ENCODE peak calls at places on chromosomes 6 and 20, in five cellular contexts. E, C, D, J and G are unnamed samples.

GRCh38 chr6:163806761-163807499 is 392.4 kb downstream of the QKI start:
- DNase-seq in E (no peak), C (no peak), D (peak; percentile 40), J (peak; percentile 25), G (no peak)

GRCh38 chr6:110360671-110361070 is 2.5 kb upstream of the METTL24 start:
- DNase-seq in E (no peak), C (no peak), D (no peak), J (no peak), G (no peak)

GRCh38 chr6:18742406-18742805 is 355.3 kb downstream of the RNF144B start:
- DNase-seq in E (no peak), C (no peak), D (peak; percentile 40), J (no peak), G (no peak)

GRCh38 chr6:14037402-14038277 is 79.9 kb upstream of the CD83 start:
- DNase-seq in E (no peak), C (no peak), D (peak; percentile 85), J (peak; percentile 80), G (no peak)

GRCh38 chr6:30770164-30770563 is 25.8 kb upstream of the IER3 start:
- DNase-seq in E (no peak), C (no peak), D (peak; percentile 30), J (peak; percentile 57), G (no peak)

GRCh38 chr6:46893648-46894047 is 28.1 kb downstream of the ADGRF5 start:
- DNase-seq in E (no peak), C (no peak), D (no peak), J (no peak), G (no peak)

GRCh38 chr6:107803957-107804356 is 20.2 kb downstream of the SCML4 start:
- DNase-seq in E (no peak), C (no peak), D (no peak), J (no peak), G (peak; percentile 9)

GRCh38 chr6:87001494-87001893 is 64.2 kb downstream of the HTR1E start:
- DNase-seq in E (no peak), C (no peak), D (no peak), J (no peak), G (no peak)

GRCh38 chr6:156791261-156791850 is 14.2 kb downstream of the ARID1B start:
- DNase-seq in E (no peak), C (no peak), D (peak; percentile 70), J (peak; percentile 52), G (peak; percentile 20)

GRCh38 chr6:48611332-48611731 is 500.3 kb upstream of the PTCHD4 start:
- DNase-seq in E (no peak), C (no peak), D (peak; percentile 78), J (peak; percentile 46), G (no peak)

GRCh38 chr20:1826046-1826445 is 69.2 kb upstream of the SIRPA start:
- DNase-seq in E (no peak), C (no peak), D (no peak), J (no peak), G (no peak)

GRCh38 chr20:22862645-22863230 is 172.4 kb upstream of the SSTR4 start:
- DNase-seq in E (no peak), C (no peak), D (no peak), J (no peak), G (no peak)
- TF ChIP-seq CTCF in E (peak; percentile 4), C (no peak), D (no peak), J (no peak), G (peak; percentile 37)

DNA sequence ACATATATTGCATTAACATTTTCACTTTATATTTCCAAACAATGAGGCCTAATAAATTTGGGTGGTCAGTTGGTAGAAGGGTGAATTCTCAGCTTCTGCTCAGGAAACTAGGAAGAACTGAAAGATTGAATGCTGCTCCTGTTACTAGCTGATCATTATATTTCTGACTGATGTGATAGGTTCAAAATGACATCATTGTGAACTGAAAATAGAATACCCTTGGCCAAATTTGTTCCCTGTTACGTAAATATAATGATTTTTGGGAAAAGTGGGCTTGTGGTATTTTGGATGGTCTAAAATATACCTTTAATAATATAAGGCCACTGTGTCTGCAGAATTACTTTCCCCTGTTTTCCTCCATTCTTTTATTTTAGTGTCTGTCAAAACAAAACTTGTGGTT is 2.8 kb downstream of the UST start:
- DNase-seq in E (no peak), C (no peak), D (no peak), J (no peak), G (no peak)
- H3K9ac ChIP-seq in E (no peak overlapping the region), C (no peak overlapping the region), D (no peak overlapping the region), J (no peak overlapping the region), G (no peak overlapping the region)

GRCh38 chr6:32623693-32624092 is 13.5 kb upstream of the HLA-DQA1 start:
- DNase-seq in E (no peak), C (no peak), D (no peak), J (no peak), G (no peak)

GRCh38 chr6:32625137-32625536 is 12.1 kb upstream of the HLA-DQA1 start:
- DNase-seq in E (no peak), C (no peak), D (no peak), J (no peak), G (no peak)

GRCh38 chr6:32624565-32624964 is 12.6 kb upstream of the HLA-DQA1 start:
- DNase-seq in E (no peak), C (no peak), D (no peak), J (no peak), G (no peak)

GRCh38 chr6:32621372-32621771 is 15.8 kb upstream of the HLA-DQA1 start:
- DNase-seq in E (no peak), C (no peak), D (no peak), J (no peak), G (no peak)

DNA sequence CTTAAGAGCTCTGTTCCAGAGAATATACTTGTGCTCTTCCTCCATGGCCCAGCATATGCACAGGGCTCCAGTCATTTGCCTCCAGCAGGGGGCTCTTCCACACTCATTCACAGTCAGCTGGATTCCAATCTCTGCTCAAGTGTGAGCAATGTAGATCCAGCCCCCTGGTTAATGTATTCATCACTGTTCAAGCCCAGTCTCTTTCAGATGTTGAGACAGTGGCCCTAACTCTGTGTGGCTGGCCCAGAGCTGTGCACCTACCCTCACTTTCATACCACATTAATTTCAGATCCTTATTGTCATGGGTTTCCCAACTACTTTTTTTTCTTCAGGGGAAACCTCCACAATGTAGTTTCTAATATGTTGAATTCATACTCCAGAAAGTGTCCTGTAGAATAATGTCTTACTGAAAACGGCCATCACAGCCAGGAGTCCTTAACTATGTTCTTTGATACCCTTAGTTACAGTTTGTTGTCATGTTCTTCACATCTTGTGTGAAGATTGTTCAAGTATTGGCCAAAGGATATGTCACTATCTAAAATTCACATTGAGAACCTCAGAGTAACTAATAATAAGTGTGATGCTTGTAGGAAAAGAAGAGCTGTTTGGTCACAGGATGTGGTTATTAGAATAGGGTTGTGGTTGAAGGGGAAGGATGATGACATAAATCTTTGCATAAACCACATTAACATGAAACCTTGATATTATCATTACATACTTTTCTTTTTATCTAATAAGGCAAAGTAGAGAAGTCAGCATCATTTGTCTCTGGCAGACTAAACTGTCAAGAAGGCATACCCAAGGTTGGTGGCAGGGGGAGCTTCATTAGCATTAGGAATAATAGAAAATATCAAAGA is 14.4 kb upstream of the HLA-DQA1 start:
- DNase-seq in E (peak; percentile 56), C (peak; percentile 22), D (no peak), J (peak; percentile 28), G (peak; percentile 88)
- TF ChIP-seq CTCF in E (peak; percentile 68), C (no peak), D (peak; percentile 40), J (peak; percentile 22), G (peak; percentile 88)

GRCh38 chr20:50981714-50982048 is 23.1 kb downstream of the MOCS3 start:
- DNase-seq in E (no peak), C (no peak), D (no peak), J (no peak), G (no peak)
- H3K9ac ChIP-seq in E (no peak overlapping the region), C (no peak overlapping the region), D (no peak overlapping the region), J (no peak overlapping the region), G (no peak overlapping the region)

GRCh38 chr6:119620846-119621570 is 271.4 kb upstream of the MAN1A1 start:
- DNase-seq in E (no peak), C (no peak), D (peak; percentile 85), J (peak; percentile 88), G (no peak)
- TF ChIP-seq CTCF in E (no peak), C (no peak), D (no peak), J (no peak), G (no peak)